ENCODE peak calls at places on chromosome 17, in seven cellular contexts. One of them, this sample, is unnamed.

GRCh38 chr17:28379814-28380571 is 8.5 kb downstream of the SARM1 start:
- DNase-seq in Panc1: no peak
- DNase-seq in GM23248: peak
- DNase-seq in ascending aorta: no peak
- DNase-seq in PC-3: peak
- DNase-seq in CD4-positive, alpha-beta memory T cell: no peak
- DNase-seq in adrenal gland: no peak
- DNase-seq in this sample: peak

GRCh38 chr17:75073618-75074047 is 14.1 kb upstream of the SLC16A5 start:
- DNase-seq in Panc1: no peak
- DNase-seq in PC-3: no peak
- DNase-seq in ascending aorta: no peak
- DNase-seq in CD4-positive, alpha-beta memory T cell: no peak
- DNase-seq in GM23248: peak
- DNase-seq in adrenal gland: peak
- DNase-seq in this sample: no peak

GRCh38 chr17:74981979-74982662 is 5.3 kb upstream of the CDR2L start:
- DNase-seq in PC-3: peak
- DNase-seq in GM23248: peak
- DNase-seq in CD4-positive, alpha-beta memory T cell: peak
- DNase-seq in adrenal gland: peak
- DNase-seq in Panc1: no peak
- DNase-seq in ascending aorta: peak
- DNase-seq in this sample: no peak

GRCh38 chr17:16926061-16926511 is 45.8 kb downstream of the TNFRSF13B start:
- DNase-seq in CD4-positive, alpha-beta memory T cell: no peak
- DNase-seq in Panc1: no peak
- DNase-seq in ascending aorta: no peak
- DNase-seq in PC-3: no peak
- DNase-seq in adrenal gland: no peak
- DNase-seq in GM23248: no peak
- DNase-seq in this sample: no peak

GRCh38 chr17:61809816-61810392 is 53.4 kb downstream of the BRIP1 start:
- DNase-seq in ascending aorta: no peak
- DNase-seq in adrenal gland: no peak
- DNase-seq in Panc1: no peak
- DNase-seq in CD4-positive, alpha-beta memory T cell: no peak
- DNase-seq in GM23248: peak
- DNase-seq in PC-3: peak
- DNase-seq in this sample: no peak

GRCh38 chr17:64507418-64507766 is 615 bp downstream of the CEP95 start:
- DNase-seq in GM23248: peak
- DNase-seq in adrenal gland: peak
- DNase-seq in Panc1: no peak
- DNase-seq in CD4-positive, alpha-beta memory T cell: peak
- DNase-seq in PC-3: peak
- DNase-seq in ascending aorta: no peak
- DNase-seq in this sample: no peak

GRCh38 chr17:42682400-42683384 is at the start of gene CNTNAP1:
- DNase-seq in Panc1: no peak
- DNase-seq in ascending aorta: no peak
- DNase-seq in adrenal gland: peak
- DNase-seq in GM23248: peak
- DNase-seq in CD4-positive, alpha-beta memory T cell: no peak
- DNase-seq in PC-3: peak
- DNase-seq in this sample: no peak

GRCh38 chr17:63529711-63530556 is 6.8 kb downstream of the KCNH6 start:
- DNase-seq in ascending aorta: no peak
- DNase-seq in CD4-positive, alpha-beta memory T cell: no peak
- DNase-seq in Panc1: no peak
- DNase-seq in adrenal gland: no peak
- DNase-seq in GM23248: no peak
- DNase-seq in PC-3: no peak
- DNase-seq in this sample: no peak

GRCh38 chr17:76714822-76715461 is 4.2 kb upstream of the MXRA7 start:
- DNase-seq in Panc1: no peak
- DNase-seq in PC-3: peak
- DNase-seq in ascending aorta: no peak
- DNase-seq in GM23248: peak
- DNase-seq in CD4-positive, alpha-beta memory T cell: peak
- DNase-seq in adrenal gland: peak
- DNase-seq in this sample: no peak

GRCh38 chr17:79923974-79924638 is 84.9 kb upstream of the CBX4 start:
- DNase-seq in GM23248: peak
- DNase-seq in CD4-positive, alpha-beta memory T cell: no peak
- DNase-seq in Panc1: no peak
- DNase-seq in PC-3: peak
- DNase-seq in ascending aorta: no peak
- DNase-seq in adrenal gland: no peak
- DNase-seq in this sample: no peak

GRCh38 chr17:16584273-16584995 is 15.4 kb upstream of the ZNF287 start:
- DNase-seq in PC-3: peak
- DNase-seq in Panc1: peak
- DNase-seq in CD4-positive, alpha-beta memory T cell: peak
- DNase-seq in adrenal gland: peak
- DNase-seq in ascending aorta: peak
- DNase-seq in GM23248: peak
- DNase-seq in this sample: peak

GRCh38 chr17:3959295-3959899 is 4.8 kb downstream of the ATP2A3 start:
- DNase-seq in GM23248: peak
- DNase-seq in adrenal gland: peak
- DNase-seq in CD4-positive, alpha-beta memory T cell: no peak
- DNase-seq in PC-3: peak
- DNase-seq in Panc1: no peak
- DNase-seq in ascending aorta: no peak
- DNase-seq in this sample: no peak

GRCh38 chr17:15260376-15261062 is 4.6 kb downstream of the PMP22 start:
- DNase-seq in ascending aorta: peak
- DNase-seq in GM23248: peak
- DNase-seq in PC-3: peak
- DNase-seq in Panc1: no peak
- DNase-seq in CD4-positive, alpha-beta memory T cell: peak
- DNase-seq in adrenal gland: peak
- DNase-seq in this sample: no peak

GRCh38 chr17:67995568-67996191 is 589 bp downstream of the C17orf58 start:
- DNase-seq in ascending aorta: no peak
- DNase-seq in Panc1: no peak
- DNase-seq in adrenal gland: peak
- DNase-seq in CD4-positive, alpha-beta memory T cell: no peak
- DNase-seq in GM23248: peak
- DNase-seq in PC-3: peak
- DNase-seq in this sample: no peak

GRCh38 chr17:56880571-56880970 is 33.3 kb downstream of the TRIM25 start:
- DNase-seq in CD4-positive, alpha-beta memory T cell: no peak
- DNase-seq in adrenal gland: no peak
- DNase-seq in PC-3: no peak
- DNase-seq in Panc1: no peak
- DNase-seq in GM23248: no peak
- DNase-seq in ascending aorta: no peak
- DNase-seq in this sample: no peak

GRCh38 chr17:46056800-46057304 is 57.8 kb downstream of the STH start:
- DNase-seq in PC-3: peak
- DNase-seq in Panc1: no peak
- DNase-seq in GM23248: peak
- DNase-seq in CD4-positive, alpha-beta memory T cell: no peak
- DNase-seq in adrenal gland: no peak
- DNase-seq in ascending aorta: no peak
- DNase-seq in this sample: peak

GRCh38 chr17:41734139-41734948 is at the start of gene HAP1:
- DNase-seq in Panc1: no peak
- DNase-seq in ascending aorta: no peak
- DNase-seq in CD4-positive, alpha-beta memory T cell: no peak
- DNase-seq in PC-3: peak
- DNase-seq in adrenal gland: peak
- DNase-seq in GM23248: peak
- DNase-seq in this sample: no peak

GRCh38 chr17:21041753-21042433 is 918 bp downstream of the USP22 start:
- DNase-seq in adrenal gland: peak
- DNase-seq in ascending aorta: peak
- DNase-seq in GM23248: peak
- DNase-seq in PC-3: peak
- DNase-seq in CD4-positive, alpha-beta memory T cell: peak
- DNase-seq in Panc1: no peak
- DNase-seq in this sample: no peak

GRCh38 chr17:65297384-65297783 is 160.2 kb downstream of the RGS9 start:
- DNase-seq in Panc1: no peak
- DNase-seq in adrenal gland: no peak
- DNase-seq in CD4-positive, alpha-beta memory T cell: no peak
- DNase-seq in PC-3: no peak
- DNase-seq in ascending aorta: no peak
- DNase-seq in GM23248: peak
- DNase-seq in this sample: no peak

GRCh38 chr17:38621538-38621937 is 15.8 kb upstream of the SRCIN1 start:
- DNase-seq in Panc1: no peak
- DNase-seq in PC-3: no peak
- DNase-seq in ascending aorta: no peak
- DNase-seq in GM23248: no peak
- DNase-seq in adrenal gland: no peak
- DNase-seq in CD4-positive, alpha-beta memory T cell: no peak
- DNase-seq in this sample: no peak

GRCh38 chr17:38620551-38621277 is 15.0 kb upstream of the SRCIN1 start:
- DNase-seq in CD4-positive, alpha-beta memory T cell: no peak
- DNase-seq in Panc1: no peak
- DNase-seq in GM23248: no peak
- DNase-seq in ascending aorta: no peak
- DNase-seq in adrenal gland: no peak
- DNase-seq in PC-3: no peak
- DNase-seq in this sample: no peak

GRCh38 chr17:38619937-38620550 is 14.3 kb upstream of the SRCIN1 start:
- DNase-seq in PC-3: no peak
- DNase-seq in CD4-positive, alpha-beta memory T cell: no peak
- DNase-seq in Panc1: no peak
- DNase-seq in ascending aorta: no peak
- DNase-seq in GM23248: no peak
- DNase-seq in adrenal gland: no peak
- DNase-seq in this sample: no peak

GRCh38 chr17:38617967-38618760 is 12.4 kb upstream of the SRCIN1 start:
- DNase-seq in GM23248: no peak
- DNase-seq in CD4-positive, alpha-beta memory T cell: no peak
- DNase-seq in Panc1: no peak
- DNase-seq in ascending aorta: no peak
- DNase-seq in adrenal gland: no peak
- DNase-seq in PC-3: no peak
- DNase-seq in this sample: no peak

DNA sequence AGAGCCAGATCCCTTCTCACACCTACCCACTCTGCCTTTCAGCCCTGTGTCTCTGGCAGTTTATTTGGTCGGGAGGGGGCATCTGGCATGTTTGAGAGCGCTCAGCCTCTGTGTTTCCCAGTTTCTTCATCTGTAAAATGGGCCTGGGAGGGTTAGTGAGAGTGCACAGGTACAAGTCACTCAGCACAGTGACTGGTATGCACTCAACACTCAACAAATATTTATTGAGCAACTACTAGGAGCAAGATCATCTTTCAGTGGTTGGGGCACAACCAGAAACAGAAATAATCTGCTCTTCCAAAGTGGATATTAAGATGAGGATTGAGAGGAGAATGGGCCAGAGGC is 13.7 kb upstream of the SRCIN1 start:
- DNase-seq in CD4-positive, alpha-beta memory T cell: no peak
- DNase-seq in ascending aorta: no peak
- DNase-seq in GM23248: no peak
- DNase-seq in adrenal gland: no peak
- DNase-seq in Panc1: no peak
- DNase-seq in PC-3: no peak
- DNase-seq in this sample: no peak
- H3K27ac ChIP-seq in CD4-positive, alpha-beta memory T cell: no peak
- H3K27ac ChIP-seq in ascending aorta: no peak
- H3K27ac ChIP-seq in GM23248: no peak
- H3K27ac ChIP-seq in adrenal gland: no peak
- H3K27ac ChIP-seq in Panc1: no peak
- H3K27ac ChIP-seq in PC-3: no peak
- H3K27ac ChIP-seq in this sample: no peak

GRCh38 chr17:35889818-35890773 is 9.9 kb upstream of the CCL5 start:
- DNase-seq in CD4-positive, alpha-beta memory T cell: no peak
- DNase-seq in GM23248: peak
- DNase-seq in PC-3: no peak
- DNase-seq in Panc1: no peak
- DNase-seq in ascending aorta: no peak
- DNase-seq in adrenal gland: peak
- DNase-seq in this sample: no peak
- H3K27ac ChIP-seq in CD4-positive, alpha-beta memory T cell: peak
- H3K27ac ChIP-seq in GM23248: no peak
- H3K27ac ChIP-seq in PC-3: no peak
- H3K27ac ChIP-seq in Panc1: no peak
- H3K27ac ChIP-seq in ascending aorta: no peak
- H3K27ac ChIP-seq in adrenal gland: no peak
- H3K27ac ChIP-seq in this sample: no peak

GRCh38 chr17:37787055-37787720 is 42.3 kb upstream of the HNF1B start:
- DNase-seq in ascending aorta: no peak
- DNase-seq in CD4-positive, alpha-beta memory T cell: no peak
- DNase-seq in GM23248: peak
- DNase-seq in adrenal gland: peak
- DNase-seq in Panc1: no peak
- DNase-seq in PC-3: no peak
- DNase-seq in this sample: no peak
- H3K27ac ChIP-seq in ascending aorta: no peak
- H3K27ac ChIP-seq in CD4-positive, alpha-beta memory T cell: no peak
- H3K27ac ChIP-seq in GM23248: no peak
- H3K27ac ChIP-seq in adrenal gland: no peak
- H3K27ac ChIP-seq in Panc1: no peak
- H3K27ac ChIP-seq in PC-3: no peak
- H3K27ac ChIP-seq in this sample: no peak

GRCh38 chr17:70121136-70121535 is 46.1 kb downstream of the KCNJ16 start:
- DNase-seq in ascending aorta: no peak
- DNase-seq in Panc1: no peak
- DNase-seq in GM23248: no peak
- DNase-seq in CD4-positive, alpha-beta memory T cell: no peak
- DNase-seq in adrenal gland: no peak
- DNase-seq in PC-3: no peak
- DNase-seq in this sample: no peak
- H3K27ac ChIP-seq in ascending aorta: no peak
- H3K27ac ChIP-seq in Panc1: no peak
- H3K27ac ChIP-seq in GM23248: no peak
- H3K27ac ChIP-seq in CD4-positive, alpha-beta memory T cell: no peak
- H3K27ac ChIP-seq in adrenal gland: no peak
- H3K27ac ChIP-seq in PC-3: no peak
- H3K27ac ChIP-seq in this sample: no peak

GRCh38 chr17:44914148-44914547 is 1.2 kb downstream of the GFAP start:
- DNase-seq in Panc1: no peak
- DNase-seq in CD4-positive, alpha-beta memory T cell: no peak
- DNase-seq in adrenal gland: no peak
- DNase-seq in GM23248: no peak
- DNase-seq in ascending aorta: no peak
- DNase-seq in PC-3: no peak
- DNase-seq in this sample: no peak

GRCh38 chr17:44916059-44916780 is 920 bp upstream of the GFAP start:
- DNase-seq in CD4-positive, alpha-beta memory T cell: no peak
- DNase-seq in PC-3: no peak
- DNase-seq in adrenal gland: no peak
- DNase-seq in GM23248: no peak
- DNase-seq in ascending aorta: no peak
- DNase-seq in Panc1: no peak
- DNase-seq in this sample: no peak

GRCh38 chr17:44914698-44915271 is 515 bp downstream of the GFAP start:
- DNase-seq in adrenal gland: no peak
- DNase-seq in CD4-positive, alpha-beta memory T cell: no peak
- DNase-seq in PC-3: no peak
- DNase-seq in ascending aorta: no peak
- DNase-seq in GM23248: no peak
- DNase-seq in Panc1: no peak
- DNase-seq in this sample: no peak

GRCh38 chr17:44915727-44916058 is 393 bp upstream of the GFAP start:
- DNase-seq in GM23248: no peak
- DNase-seq in ascending aorta: no peak
- DNase-seq in CD4-positive, alpha-beta memory T cell: no peak
- DNase-seq in adrenal gland: no peak
- DNase-seq in PC-3: no peak
- DNase-seq in Panc1: no peak
- DNase-seq in this sample: no peak

GRCh38 chr17:44915321-44915726 is at the start of gene GFAP:
- DNase-seq in GM23248: no peak
- DNase-seq in Panc1: no peak
- DNase-seq in adrenal gland: no peak
- DNase-seq in ascending aorta: no peak
- DNase-seq in CD4-positive, alpha-beta memory T cell: no peak
- DNase-seq in PC-3: no peak
- DNase-seq in this sample: no peak
- H3K27ac ChIP-seq in GM23248: no peak
- H3K27ac ChIP-seq in Panc1: no peak
- H3K27ac ChIP-seq in adrenal gland: no peak
- H3K27ac ChIP-seq in ascending aorta: peak
- H3K27ac ChIP-seq in CD4-positive, alpha-beta memory T cell: no peak
- H3K27ac ChIP-seq in PC-3: no peak
- H3K27ac ChIP-seq in this sample: no peak

This sample was measured in epithelial cell of prostate.